ENCODE peak calls at places on chromosome 4, in four cellular contexts. L, G, R and T are unnamed samples.

GRCh38 chr4:94523617-94524016 is 71.9 kb downstream of the PDLIM5 start:
- DNase-seq in G (no peak), L (no peak), R (no peak), T (no peak)

GRCh38 chr4:140049924-140050681 is 103.9 kb downstream of the MAML3 start:
- DNase-seq in R (no peak), G (no peak), L (no peak), T (no peak)

GRCh38 chr4:14023901-14024300 is 396.4 kb upstream of the BOD1L1 start:
- DNase-seq in R (no peak), L (no peak), G (no peak), T (no peak)

GRCh38 chr4:56704074-56704473 is 23.0 kb upstream of the HOPX start:
- DNase-seq in L (no peak), R (no peak), G (no peak), T (no peak)

GRCh38 chr4:19349416-19349815 is 902.3 kb upstream of the SLIT2 start:
- DNase-seq in G (no peak), L (no peak), R (no peak), T (no peak)

GRCh38 chr4:24229976-24230375 is 340.1 kb upstream of the PPARGC1A start:
- DNase-seq in L (no peak), G (no peak), R (no peak), T (no peak)

GRCh38 chr4:9953089-9953488 is 68.2 kb downstream of the SLC2A9 start:
- DNase-seq in R (no peak), L (no peak), G (no peak), T (no peak)

GRCh38 chr4:121819216-121819980 is 4.3 kb downstream of the CCNA2 start:
- DNase-seq in G (no peak), R (no peak), L (no peak), T (no peak)

GRCh38 chr4:181161669-181162068 is 1081.5 kb upstream of the TENM3 start:
- DNase-seq in R (no peak), G (no peak), L (no peak), T (no peak)

GRCh38 chr4:116358633-116359222 is 726.6 kb downstream of the TRAM1L1 start:
- DNase-seq in G (peak; percentile 14), L (peak; percentile 29), R (peak; percentile 14), T (peak; percentile 28)

GRCh38 chr4:81343046-81343445 is 128.0 kb upstream of the PRKG2 start:
- DNase-seq in G (no peak), L (no peak), R (no peak), T (no peak)

GRCh38 chr4:7867701-7868429 is 71.8 kb downstream of the AFAP1 start:
- DNase-seq in G (no peak), R (no peak), L (no peak), T (no peak)

GRCh38 chr4:53932784-53933183 is 131.6 kb downstream of the CHIC2 start:
- DNase-seq in R (no peak), G (no peak), L (peak; percentile 74), T (no peak)

GRCh38 chr4:55611358-55612059 is 19.5 kb upstream of the PDCL2 start:
- DNase-seq in R (no peak), G (no peak), L (no peak), T (no peak)

GRCh38 chr4:151199496-151200190 is 77.3 kb upstream of the PRSS48 start:
- DNase-seq in R (no peak), G (no peak), L (no peak), T (no peak)

GRCh38 chr4:31617667-31618066 is 897.5 kb downstream of the PCDH7 start:
- DNase-seq in G (no peak), L (no peak), R (no peak), T (no peak)

GRCh38 chr4:4549534-4549933 is 7.7 kb upstream of the STX18 start:
- DNase-seq in G (no peak), L (no peak), R (no peak), T (no peak)

GRCh38 chr4:174423257-174423944 is 98.9 kb downstream of the HPGD start:
- DNase-seq in L (peak; percentile 40), G (no peak), R (peak; percentile 2), T (no peak)

GRCh38 chr4:10810411-10810810 is 125.8 kb upstream of the CLNK start:
- DNase-seq in G (no peak), L (no peak), R (no peak), T (no peak)

GRCh38 chr4:141680060-141680459 is 43.7 kb downstream of the IL15 start:
- DNase-seq in G (no peak), R (no peak), L (no peak), T (no peak)

GRCh38 chr4:47528651-47529050 is 43.6 kb downstream of the ATP10D start:
- DNase-seq in G (no peak), R (no peak), L (no peak), T (no peak)

GRCh38 chr4:155442267-155443105 is 65.7 kb upstream of the MAP9 start:
- DNase-seq in R (peak; percentile 31), G (peak; percentile 36), L (peak; percentile 51), T (peak; percentile 59)

GRCh38 chr4:138875886-138876608 is 139.5 kb upstream of the NOCT start:
- DNase-seq in L (peak; percentile 70), R (no peak), G (no peak), T (no peak)

GRCh38 chr4:125789018-125789417 is 474.3 kb downstream of the FAT4 start:
- DNase-seq in L (no peak), R (no peak), G (no peak), T (no peak)

GRCh38 chr4:98955229-98955628 is 26.3 kb upstream of the EIF4E start:
- DNase-seq in G (no peak), L (no peak), R (no peak), T (no peak)

GRCh38 chr4:27861381-27861787 is 1000.7 kb downstream of the STIM2 start:
- DNase-seq in G (no peak), L (no peak), R (no peak), T (no peak)

GRCh38 chr4:135385830-135386581 is 1184.4 kb upstream of the PABPC4L start:
- DNase-seq in L (no peak), R (no peak), G (no peak), T (no peak)